ENCODE peak calls at places on chromosomes 13 and 19, in six cellular contexts. B is colonic mucosa, F is ELR, M is ascending aorta, L is nephron progenitor cell, G is AG08395. Y is an unnamed sample.

GRCh38 chr13:38783992-38784875 is 97.4 kb downstream of the FREM2 start:
- DNase-seq in M (no peak), L (peak), F (no peak), B (peak), G (no peak), Y (no peak)

GRCh38 chr13:92488249-92488845 is 738.3 kb upstream of the GPC6 start:
- DNase-seq in B (no peak), F (no peak), M (no peak), G (no peak), L (no peak), Y (no peak)

GRCh38 chr13:87666826-87667225 is 4.3 kb upstream of the SLITRK5 start:
- DNase-seq in B (no peak), L (no peak), F (no peak), M (no peak), G (no peak), Y (no peak)

GRCh38 chr13:114119196-114119595 is 13.2 kb downstream of the RASA3 start:
- DNase-seq in L (peak), G (peak), B (no peak), M (no peak), F (peak), Y (peak)

GRCh38 chr13:39485314-39485700 is 117.7 kb downstream of the LHFPL6 start:
- DNase-seq in G (no peak), M (no peak), F (no peak), B (no peak), L (no peak), Y (peak)

GRCh38 chr19:44512326-44513298 is 12.3 kb upstream of the ZNF180 start:
- DNase-seq in M (no peak), F (peak), L (peak), G (peak), B (peak), Y (peak)

GRCh38 chr19:11324079-11324661 is 15.3 kb downstream of the RAB3D start:
- DNase-seq in L (no peak), F (peak), G (peak), M (peak), B (peak), Y (peak)

GRCh38 chr19:19423322-19423721 is 17.8 kb downstream of the GATAD2A start:
- DNase-seq in F (no peak), L (no peak), B (no peak), M (no peak), G (no peak), Y (no peak)

GRCh38 chr19:55210120-55210493 is 806 bp upstream of the PTPRH start:
- DNase-seq in G (peak), F (peak), L (no peak), M (no peak), B (no peak), Y (peak)

GRCh38 chr13:34578917-34579316 is 363.2 kb upstream of the NBEA start:
- DNase-seq in L (no peak), G (no peak), M (no peak), F (no peak), B (no peak), Y (peak)

Y was measured in M059J.